ENCODE peak calls at places on chromosomes 3 and 15, in five cellular contexts. One of them, this sample, is unnamed.

GRCh38 chr3:8646313-8646938 is 1.8 kb upstream of the SSUH2 start:
- DNase-seq in transverse colon: no peak
- DNase-seq in tibial nerve: no peak
- DNase-seq in endothelial cell of umbilical vein: no peak
- DNase-seq in ovary: no peak
- DNase-seq in this sample: no peak

GRCh38 chr3:12759097-12759679 is at the start of gene TMEM40:
- DNase-seq in transverse colon: no peak
- DNase-seq in ovary: no peak
- DNase-seq in tibial nerve: no peak
- DNase-seq in endothelial cell of umbilical vein: no peak
- DNase-seq in this sample: no peak

GRCh38 chr3:124924741-124925140 is 9.8 kb downstream of the MUC13 start:
- DNase-seq in endothelial cell of umbilical vein: no peak
- DNase-seq in tibial nerve: no peak
- DNase-seq in transverse colon: no peak
- DNase-seq in ovary: no peak
- DNase-seq in this sample: no peak

GRCh38 chr3:170467007-170467406 is 48.3 kb downstream of the CLDN11 start:
- DNase-seq in transverse colon: no peak
- DNase-seq in ovary: no peak
- DNase-seq in endothelial cell of umbilical vein: no peak
- DNase-seq in tibial nerve: peak
- DNase-seq in this sample: peak

GRCh38 chr3:178562143-178562868 is 26.1 kb downstream of the KCNMB2 start:
- DNase-seq in tibial nerve: no peak
- DNase-seq in endothelial cell of umbilical vein: peak
- DNase-seq in ovary: no peak
- DNase-seq in transverse colon: no peak
- DNase-seq in this sample: no peak

GRCh38 chr3:127608362-127608718 is 10.1 kb downstream of the MCM2 start:
- DNase-seq in endothelial cell of umbilical vein: no peak
- DNase-seq in transverse colon: no peak
- DNase-seq in ovary: peak
- DNase-seq in tibial nerve: no peak
- DNase-seq in this sample: peak

GRCh38 chr15:34514251-34514760 is 69.1 kb downstream of the GOLGA8B start:
- DNase-seq in tibial nerve: no peak
- DNase-seq in endothelial cell of umbilical vein: peak
- DNase-seq in ovary: peak
- DNase-seq in transverse colon: peak
- DNase-seq in this sample: peak

GRCh38 chr3:193593666-193594025 is 638 bp downstream of the OPA1 start:
- DNase-seq in ovary: no peak
- DNase-seq in transverse colon: no peak
- DNase-seq in endothelial cell of umbilical vein: peak
- DNase-seq in tibial nerve: no peak
- DNase-seq in this sample: peak

GRCh38 chr3:14467723-14468620 is 65.6 kb downstream of the SLC6A6 start:
- DNase-seq in endothelial cell of umbilical vein: peak
- DNase-seq in tibial nerve: peak
- DNase-seq in ovary: peak
- DNase-seq in transverse colon: peak
- DNase-seq in this sample: peak

GRCh38 chr3:11445883-11446282 is 173.7 kb downstream of the ATG7 start:
- DNase-seq in transverse colon: no peak
- DNase-seq in ovary: no peak
- DNase-seq in tibial nerve: peak
- DNase-seq in endothelial cell of umbilical vein: no peak
- DNase-seq in this sample: peak

GRCh38 chr3:111227216-111227615 is 155.6 kb downstream of the NECTIN3 start:
- DNase-seq in endothelial cell of umbilical vein: no peak
- DNase-seq in transverse colon: no peak
- DNase-seq in ovary: no peak
- DNase-seq in tibial nerve: no peak
- DNase-seq in this sample: no peak

DNA sequence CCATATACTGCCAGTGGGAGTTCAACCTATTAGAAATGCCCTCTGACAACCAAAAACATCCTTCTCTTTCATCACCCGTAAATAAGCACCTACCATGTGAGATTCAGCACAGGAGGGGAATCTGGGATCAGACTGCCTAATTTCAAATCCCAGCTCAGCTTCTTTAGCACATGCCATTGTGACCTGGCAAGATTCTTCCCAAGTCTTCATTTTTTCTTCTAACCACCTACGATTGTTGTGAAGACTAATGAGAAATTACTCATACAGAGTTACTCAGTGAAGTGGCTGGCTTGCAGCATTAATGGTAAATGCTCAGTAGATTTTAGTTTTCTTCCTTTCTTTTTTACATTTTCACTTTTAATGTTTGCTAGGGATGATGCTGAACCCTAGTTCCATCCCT is 176.7 kb downstream of the PDZRN3 start:
- DNase-seq in transverse colon: no peak
- DNase-seq in tibial nerve: no peak
- DNase-seq in endothelial cell of umbilical vein: no peak
- DNase-seq in ovary: no peak
- DNase-seq in this sample: no peak
- TF ChIP-seq CTCF in transverse colon: no peak
- TF ChIP-seq CTCF in tibial nerve: no peak
- TF ChIP-seq CTCF in endothelial cell of umbilical vein: no peak
- TF ChIP-seq CTCF in ovary: no peak
- TF ChIP-seq CTCF in this sample: no peak

DNA sequence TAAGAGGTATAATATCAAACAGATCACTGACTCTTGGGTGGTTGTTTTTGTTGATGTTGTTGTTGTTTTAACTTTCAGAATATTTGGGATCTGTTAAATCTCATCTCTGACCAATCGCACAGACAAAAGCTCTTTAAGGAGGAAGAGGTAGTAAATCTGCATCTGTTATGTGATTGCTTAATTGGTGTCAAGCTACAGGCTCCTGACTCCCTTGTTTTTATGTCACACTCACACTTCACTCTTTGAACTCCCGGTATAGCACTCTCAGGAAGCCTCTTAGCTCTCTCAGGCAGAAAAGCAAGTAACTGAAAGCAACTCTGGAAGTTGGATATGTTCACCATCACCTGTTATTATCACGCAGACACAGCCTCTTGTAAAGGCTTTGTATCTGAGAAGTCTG is 576.5 kb downstream of the MFSD1 start:
- DNase-seq in endothelial cell of umbilical vein: no peak
- DNase-seq in transverse colon: no peak
- DNase-seq in ovary: no peak
- DNase-seq in tibial nerve: no peak
- DNase-seq in this sample: no peak
- TF ChIP-seq POLR2A in endothelial cell of umbilical vein: no peak
- TF ChIP-seq POLR2A in transverse colon: no peak
- TF ChIP-seq POLR2A in ovary: no peak
- TF ChIP-seq POLR2A in tibial nerve: no peak
- TF ChIP-seq POLR2A in this sample: no peak

DNA sequence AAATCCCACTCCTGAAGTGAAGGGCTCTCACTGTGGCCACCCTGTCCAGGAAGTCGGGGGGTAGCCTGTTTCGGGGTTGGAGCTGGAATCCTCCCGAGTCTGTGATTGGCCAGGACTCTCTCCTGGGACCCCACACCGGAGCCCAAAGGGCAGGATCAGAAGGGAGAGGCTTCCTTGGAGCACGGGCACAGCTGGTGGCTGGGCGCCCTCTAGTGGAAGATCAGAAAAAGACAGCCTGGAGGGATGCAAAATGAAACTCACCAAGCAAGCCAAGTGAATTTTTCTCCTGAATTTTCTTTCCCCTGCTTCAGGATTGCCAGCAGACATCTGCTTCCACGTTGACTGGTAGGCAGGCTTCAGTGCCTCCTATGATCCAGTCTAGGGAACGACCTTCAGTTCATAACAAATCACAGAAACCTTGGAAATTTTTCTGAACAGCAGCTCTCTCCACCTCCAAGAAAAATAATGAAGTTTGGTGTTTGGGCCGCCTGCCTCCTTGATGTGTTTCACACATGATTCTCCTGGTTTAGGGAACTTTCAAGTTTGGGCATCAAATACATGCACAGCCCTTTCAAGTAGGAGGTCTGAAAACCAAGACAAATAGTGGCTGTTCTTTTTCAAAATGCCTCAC is 224.7 kb downstream of the VPS13C start:
- DNase-seq in endothelial cell of umbilical vein: peak
- DNase-seq in ovary: peak
- DNase-seq in transverse colon: peak
- DNase-seq in tibial nerve: peak
- DNase-seq in this sample: peak
- H3K4me3 ChIP-seq in endothelial cell of umbilical vein: no peak
- H3K4me3 ChIP-seq in ovary: no peak
- H3K4me3 ChIP-seq in transverse colon: no peak
- H3K4me3 ChIP-seq in tibial nerve: no peak
- H3K4me3 ChIP-seq in this sample: no peak

GRCh38 chr3:69753179-69753775 is 14.0 kb downstream of the MITF start:
- DNase-seq in endothelial cell of umbilical vein: no peak
- DNase-seq in tibial nerve: no peak
- DNase-seq in transverse colon: no peak
- DNase-seq in ovary: no peak
- DNase-seq in this sample: no peak
- TF ChIP-seq CTCF in endothelial cell of umbilical vein: no peak
- TF ChIP-seq CTCF in tibial nerve: no peak
- TF ChIP-seq CTCF in transverse colon: no peak
- TF ChIP-seq CTCF in ovary: no peak
- TF ChIP-seq CTCF in this sample: no peak

GRCh38 chr3:197597335-197597734 is 41.6 kb upstream of the BDH1 start:
- DNase-seq in tibial nerve: no peak
- DNase-seq in transverse colon: no peak
- DNase-seq in endothelial cell of umbilical vein: no peak
- DNase-seq in ovary: no peak
- DNase-seq in this sample: no peak
- TF ChIP-seq POLR2A in tibial nerve: no peak
- TF ChIP-seq POLR2A in transverse colon: peak
- TF ChIP-seq POLR2A in endothelial cell of umbilical vein: no peak
- TF ChIP-seq POLR2A in ovary: no peak
- TF ChIP-seq POLR2A in this sample: no peak

This sample was measured in testis.